ENCODE peak calls at places on chromosomes 13 and 19, in nine cellular contexts. M, V, H, N, R, I, K, L and T are unnamed samples.

GRCh38 chr19:14059652-14060155 is 2.2 kb downstream of the PALM3 start:
- DNase-seq in M (no peak), V (no peak), H (no peak), N (no peak), R (no peak), I (no peak), K (no peak), L (no peak), T (peak; percentile 64)

GRCh38 chr19:28051047-28051446 is 1161.9 kb downstream of the UQCRFS1 start:
- DNase-seq in M (no peak), V (no peak), H (no peak), N (no peak), R (no peak), I (no peak), K (no peak), L (no peak), T (no peak)

GRCh38 chr13:98279473-98280175 is 102.6 kb upstream of the RNF113B start:
- DNase-seq in M (no peak), V (no peak), H (no peak), N (no peak), R (no peak), I (no peak), K (no peak), L (no peak), T (no peak)

GRCh38 chr13:86765462-86765861 is 905.7 kb upstream of the SLITRK5 start:
- DNase-seq in M (no peak), V (no peak), H (no peak), N (no peak), R (no peak), I (no peak), K (no peak), L (no peak), T (no peak)

GRCh38 chr13:36062249-36062648 is 68.9 kb downstream of the DCLK1 start:
- DNase-seq in M (no peak), V (no peak), H (no peak), N (no peak), R (no peak), I (no peak), K (no peak), L (no peak), T (no peak)

GRCh38 chr13:51007216-51007615 is 97.6 kb downstream of the RNASEH2B start:
- DNase-seq in M (no peak), V (no peak), H (no peak), N (no peak), R (no peak), I (no peak), K (no peak), L (no peak), T (no peak)

GRCh38 chr13:106471957-106472543 is 63.4 kb downstream of the EFNB2 start:
- DNase-seq in M (no peak), V (no peak), H (peak; percentile 69), N (no peak), R (peak; percentile 94), I (peak; percentile 67), K (no peak), L (no peak), T (peak; percentile 81)

GRCh38 chr19:3673506-3674439 is 26.5 kb downstream of the PIP5K1C start:
- DNase-seq in M (no peak), V (no peak), H (no peak), N (no peak), R (no peak), I (no peak), K (no peak), L (no peak), T (no peak)

GRCh38 chr13:79989251-79989661 is 351.7 kb downstream of the SPRY2 start:
- DNase-seq in M (no peak), V (no peak), H (no peak), N (no peak), R (no peak), I (no peak), K (no peak), L (no peak), T (peak; percentile 36)

GRCh38 chr19:6325614-6326013 is 7.8 kb downstream of the ACER1 start:
- DNase-seq in M (no peak), V (no peak), H (no peak), N (no peak), R (no peak), I (no peak), K (no peak), L (no peak), T (no peak)

GRCh38 chr13:33169273-33169980 is 116.1 kb downstream of the STARD13 start:
- DNase-seq in M (no peak), V (no peak), H (no peak), N (no peak), R (peak; percentile 70), I (no peak), K (no peak), L (no peak), T (no peak)

GRCh38 chr19:5235458-5236219 is 105.0 kb downstream of the PTPRS start:
- DNase-seq in M (no peak), V (no peak), H (no peak), N (no peak), R (no peak), I (no peak), K (no peak), L (no peak), T (no peak)

GRCh38 chr13:48731957-48732569 is 78.3 kb downstream of the CYSLTR2 start:
- DNase-seq in M (no peak), V (no peak), H (peak; percentile 76), N (peak; percentile 23), R (no peak), I (no peak), K (peak; percentile 29), L (peak; percentile 34), T (no peak)

GRCh38 chr19:3538965-3539742 is at the start of gene TEKTIP1:
- DNase-seq in M (no peak), V (no peak), H (peak; percentile 58), N (no peak), R (no peak), I (peak; percentile 31), K (no peak), L (no peak), T (no peak)

GRCh38 chr19:29371766-29372415 is 153.9 kb upstream of the VSTM2B start:
- DNase-seq in M (no peak), V (no peak), H (peak; percentile 34), N (no peak), R (no peak), I (no peak), K (no peak), L (no peak), T (peak; percentile 12)

GRCh38 chr19:1069009-1069779 is 2.2 kb downstream of the ARHGAP45 start:
- DNase-seq in M (no peak), V (peak; percentile 86), H (no peak), N (no peak), R (peak; percentile 39), I (no peak), K (peak; percentile 53), L (no peak), T (no peak)

GRCh38 chr19:48997972-48998371 is 4.3 kb downstream of the RUVBL2 start:
- DNase-seq in M (peak; percentile 33), V (peak; percentile 3), H (peak; percentile 82), N (peak; percentile 53), R (peak; percentile 64), I (peak; percentile 53), K (no peak), L (peak; percentile 25), T (peak; percentile 79)